ENCODE peak calls at places on chromosomes 6 and 20, in four cellular contexts. D, O, M and X are unnamed samples.

GRCh38 chr6:86412063-86412462 is 525.3 kb upstream of the HTR1E start:
- DNase-seq in M (no peak), O (no peak), D (no peak), X (no peak)

GRCh38 chr6:40962241-40962640 is 76.8 kb downstream of the UNC5CL start:
- DNase-seq in O (no peak), D (no peak), M (no peak), X (no peak)

GRCh38 chr6:14640631-14641030 is 523.1 kb downstream of the CD83 start:
- DNase-seq in D (no peak), O (no peak), M (no peak), X (no peak)

GRCh38 chr20:44402391-44403193 is 47.1 kb downstream of the HNF4A start:
- DNase-seq in O (no peak), D (no peak), M (no peak), X (no peak)

GRCh38 chr6:53432318-53433161 is 83.8 kb upstream of the ELOVL5 start:
- DNase-seq in M (no peak), D (no peak), O (no peak), X (no peak)

GRCh38 chr6:836276-836853 is 143.4 kb upstream of the EXOC2 start:
- DNase-seq in D (no peak), O (no peak), M (no peak), X (no peak)

GRCh38 chr6:40436685-40437604 is 150.2 kb downstream of the LRFN2 start:
- DNase-seq in O (no peak), M (peak; percentile 21), D (no peak), X (no peak)

GRCh38 chr20:59004763-59005522 is 2.1 kb downstream of the CTSZ start:
- DNase-seq in M (peak; percentile 45), O (no peak), D (no peak), X (peak; percentile 78)

GRCh38 chr20:48325656-48326433 is 502.0 kb downstream of the PREX1 start:
- DNase-seq in O (no peak), D (no peak), M (no peak), X (no peak)

GRCh38 chr20:49445176-49445575 is 37.3 kb downstream of the KCNB1 start:
- DNase-seq in O (no peak), M (no peak), D (no peak), X (peak; percentile 58)

GRCh38 chr6:159973406-159973805 is 4.5 kb downstream of the IGF2R start:
- DNase-seq in O (no peak), D (no peak), M (no peak), X (no peak)

GRCh38 chr20:24492031-24492607 is 22.7 kb downstream of the SYNDIG1 start:
- DNase-seq in M (no peak), D (no peak), O (no peak), X (peak; percentile 61)

GRCh38 chr6:160733045-160733646 is 31.1 kb downstream of the PLG start:
- DNase-seq in O (peak; percentile 49), M (no peak), D (no peak), X (no peak)

GRCh38 chr6:37576336-37576737 is 76.6 kb upstream of the CCDC167 start:
- DNase-seq in O (no peak), D (no peak), M (no peak), X (no peak)

GRCh38 chr20:5973172-5973571 is 22.7 kb downstream of the MCM8 start:
- DNase-seq in O (no peak), M (no peak), D (no peak), X (no peak)

GRCh38 chr20:33668087-33668790 is 1.5 kb downstream of the ACTL10 start:
- DNase-seq in D (no peak), M (no peak), O (peak; percentile 78), X (peak; percentile 93)

GRCh38 chr20:23412026-23412425 is 9.3 kb downstream of the NAPB start:
- DNase-seq in O (no peak), M (no peak), D (no peak), X (no peak)

GRCh38 chr6:74333406-74333805 is 637.4 kb downstream of the CD109 start:
- DNase-seq in D (no peak), O (no peak), M (no peak), X (no peak)

GRCh38 chr6:158067436-158068015 is 85.9 kb downstream of the SYNJ2 start:
- DNase-seq in M (no peak), D (no peak), O (no peak), X (peak; percentile 28)

GRCh38 chr6:80638222-80639055 is 532.0 kb downstream of the BCKDHB start:
- DNase-seq in O (peak; percentile 3), M (peak; percentile 1), D (peak; percentile 95), X (no peak)

GRCh38 chr6:169918954-169919549 is 167.6 kb downstream of the ERMARD start:
- DNase-seq in D (no peak), O (no peak), M (no peak), X (peak; percentile 36)

GRCh38 chr6:169424821-169425240 is 171.2 kb upstream of the THBS2 start:
- DNase-seq in D (no peak), O (no peak), M (no peak), X (no peak)

GRCh38 chr6:73349311-73349710 is 4.8 kb downstream of the DPPA5 start:
- DNase-seq in M (no peak), D (no peak), O (no peak), X (no peak)

GRCh38 chr6:154386848-154387717 is 30.5 kb upstream of the IPCEF1 start:
- DNase-seq in O (no peak), M (no peak), D (peak; percentile 87), X (no peak)

GRCh38 chr6:168616807-168617756 is 176.1 kb downstream of the SMOC2 start:
- DNase-seq in D (no peak), M (no peak), O (no peak), X (peak; percentile 47)

GRCh38 chr6:25472314-25472713 is 179.7 kb upstream of the SCGN start:
- DNase-seq in O (no peak), D (no peak), M (no peak), X (no peak)

GRCh38 chr6:84596488-84596887 is 167.9 kb downstream of the TBX18 start:
- DNase-seq in O (no peak), M (no peak), D (no peak), X (no peak)

GRCh38 chr6:108796875-108797274 is 51.3 kb upstream of the ARMC2 start:
- DNase-seq in M (no peak), O (no peak), D (no peak), X (no peak)

GRCh38 chr20:61387204-61387958 is 135.3 kb downstream of the CDH4 start:
- DNase-seq in M (peak; percentile 7), O (peak; percentile 39), D (no peak), X (no peak)

GRCh38 chr6:125509477-125509876 is 207.7 kb upstream of the HDDC2 start:
- DNase-seq in D (no peak), O (no peak), M (no peak), X (no peak)

GRCh38 chr20:25314497-25315417 is 66.9 kb downstream of the PYGB start:
- DNase-seq in O (no peak), M (no peak), D (no peak), X (peak; percentile 52)

GRCh38 chr6:52352239-52353008 is 9.5 kb upstream of the PAQR8 start:
- DNase-seq in D (peak; percentile 91), M (no peak), O (no peak), X (no peak)

GRCh38 chr20:47454298-47455132 is 47.2 kb upstream of the NCOA3 start:
- DNase-seq in M (no peak), D (no peak), O (no peak), X (no peak)

GRCh38 chr6:89239338-89239737 is 22.2 kb upstream of the GABRR1 start:
- DNase-seq in O (no peak), D (no peak), M (no peak), X (no peak)